ENCODE peak calls at places on chromosome 11, in five cellular contexts. One of them, this sample, is unnamed.

GRCh38 chr11:73230931-73231330 is 12.8 kb downstream of the P2RY2 start:
- DNase-seq in fibroblast of the conjunctiva: no peak
- DNase-seq in left ventricle myocardium inferior: no peak
- DNase-seq in amniotic epithelial cell: no peak
- DNase-seq in stimulated activated CD8-positive, alpha-beta memory T cell treated with anti-CD3 and anti-CD28 coated beads, Interleukin-2, amount 100 ng/mL, for 1 hour: no peak
- DNase-seq in this sample: no peak

GRCh38 chr11:43503417-43503816 is 144.7 kb downstream of the TTC17 start:
- DNase-seq in fibroblast of the conjunctiva: no peak
- DNase-seq in left ventricle myocardium inferior: no peak
- DNase-seq in amniotic epithelial cell: no peak
- DNase-seq in stimulated activated CD8-positive, alpha-beta memory T cell treated with anti-CD3 and anti-CD28 coated beads, Interleukin-2, amount 100 ng/mL, for 1 hour: no peak
- DNase-seq in this sample: no peak

GRCh38 chr11:18890615-18891014 is 48.6 kb downstream of the MRGPRX1 start:
- DNase-seq in fibroblast of the conjunctiva: no peak
- DNase-seq in left ventricle myocardium inferior: no peak
- DNase-seq in amniotic epithelial cell: no peak
- DNase-seq in stimulated activated CD8-positive, alpha-beta memory T cell treated with anti-CD3 and anti-CD28 coated beads, Interleukin-2, amount 100 ng/mL, for 1 hour: no peak
- DNase-seq in this sample: no peak

GRCh38 chr11:106668147-106668546 is 350.1 kb downstream of the GUCY1A2 start:
- DNase-seq in fibroblast of the conjunctiva: no peak
- DNase-seq in left ventricle myocardium inferior: no peak
- DNase-seq in amniotic epithelial cell: peak; percentile 22
- DNase-seq in stimulated activated CD8-positive, alpha-beta memory T cell treated with anti-CD3 and anti-CD28 coated beads, Interleukin-2, amount 100 ng/mL, for 1 hour: no peak
- DNase-seq in this sample: peak; percentile 77

GRCh38 chr11:66550887-66551286 is 4.2 kb downstream of the ACTN3 start:
- DNase-seq in fibroblast of the conjunctiva: no peak
- DNase-seq in left ventricle myocardium inferior: no peak
- DNase-seq in amniotic epithelial cell: no peak
- DNase-seq in stimulated activated CD8-positive, alpha-beta memory T cell treated with anti-CD3 and anti-CD28 coated beads, Interleukin-2, amount 100 ng/mL, for 1 hour: no peak
- DNase-seq in this sample: no peak

GRCh38 chr11:105719073-105719846 is 109.4 kb downstream of the GRIA4 start:
- DNase-seq in fibroblast of the conjunctiva: peak; percentile 5
- DNase-seq in left ventricle myocardium inferior: no peak
- DNase-seq in amniotic epithelial cell: peak; percentile 21
- DNase-seq in stimulated activated CD8-positive, alpha-beta memory T cell treated with anti-CD3 and anti-CD28 coated beads, Interleukin-2, amount 100 ng/mL, for 1 hour: no peak
- DNase-seq in this sample: peak; percentile 11

GRCh38 chr11:20647976-20648565 is 21.3 kb upstream of the NELL1 start:
- DNase-seq in fibroblast of the conjunctiva: peak; percentile 10
- DNase-seq in left ventricle myocardium inferior: no peak
- DNase-seq in amniotic epithelial cell: peak; percentile 27
- DNase-seq in stimulated activated CD8-positive, alpha-beta memory T cell treated with anti-CD3 and anti-CD28 coated beads, Interleukin-2, amount 100 ng/mL, for 1 hour: no peak
- DNase-seq in this sample: peak; percentile 29

GRCh38 chr11:30230714-30231113 is at the start of gene FSHB:
- DNase-seq in fibroblast of the conjunctiva: no peak
- DNase-seq in left ventricle myocardium inferior: no peak
- DNase-seq in amniotic epithelial cell: no peak
- DNase-seq in stimulated activated CD8-positive, alpha-beta memory T cell treated with anti-CD3 and anti-CD28 coated beads, Interleukin-2, amount 100 ng/mL, for 1 hour: no peak
- DNase-seq in this sample: no peak

GRCh38 chr11:60831501-60832079 is 10.3 kb upstream of the CCDC86 start:
- DNase-seq in fibroblast of the conjunctiva: no peak
- DNase-seq in left ventricle myocardium inferior: no peak
- DNase-seq in amniotic epithelial cell: peak; percentile 92
- DNase-seq in stimulated activated CD8-positive, alpha-beta memory T cell treated with anti-CD3 and anti-CD28 coated beads, Interleukin-2, amount 100 ng/mL, for 1 hour: no peak
- DNase-seq in this sample: peak; percentile 30

GRCh38 chr11:114195981-114196731 is 100.0 kb upstream of the NNMT start:
- DNase-seq in fibroblast of the conjunctiva: no peak
- DNase-seq in left ventricle myocardium inferior: no peak
- DNase-seq in amniotic epithelial cell: peak; percentile 51
- DNase-seq in stimulated activated CD8-positive, alpha-beta memory T cell treated with anti-CD3 and anti-CD28 coated beads, Interleukin-2, amount 100 ng/mL, for 1 hour: no peak
- DNase-seq in this sample: no peak

GRCh38 chr11:94800394-94800793 is 32.2 kb downstream of the AMOTL1 start:
- DNase-seq in fibroblast of the conjunctiva: no peak
- DNase-seq in left ventricle myocardium inferior: no peak
- DNase-seq in amniotic epithelial cell: no peak
- DNase-seq in stimulated activated CD8-positive, alpha-beta memory T cell treated with anti-CD3 and anti-CD28 coated beads, Interleukin-2, amount 100 ng/mL, for 1 hour: no peak
- DNase-seq in this sample: no peak

GRCh38 chr11:122173587-122173986 is 57.6 kb upstream of the BLID start:
- DNase-seq in fibroblast of the conjunctiva: no peak
- DNase-seq in left ventricle myocardium inferior: no peak
- DNase-seq in amniotic epithelial cell: no peak
- DNase-seq in stimulated activated CD8-positive, alpha-beta memory T cell treated with anti-CD3 and anti-CD28 coated beads, Interleukin-2, amount 100 ng/mL, for 1 hour: no peak
- DNase-seq in this sample: peak; percentile 60

GRCh38 chr11:36605221-36606216 is 7.5 kb upstream of the RAG2 start:
- DNase-seq in fibroblast of the conjunctiva: no peak
- DNase-seq in left ventricle myocardium inferior: no peak
- DNase-seq in amniotic epithelial cell: no peak
- DNase-seq in stimulated activated CD8-positive, alpha-beta memory T cell treated with anti-CD3 and anti-CD28 coated beads, Interleukin-2, amount 100 ng/mL, for 1 hour: no peak
- DNase-seq in this sample: no peak

GRCh38 chr11:91299980-91300379 is 924.6 kb upstream of the FAT3 start:
- DNase-seq in fibroblast of the conjunctiva: no peak
- DNase-seq in left ventricle myocardium inferior: no peak
- DNase-seq in amniotic epithelial cell: peak; percentile 43
- DNase-seq in stimulated activated CD8-positive, alpha-beta memory T cell treated with anti-CD3 and anti-CD28 coated beads, Interleukin-2, amount 100 ng/mL, for 1 hour: no peak
- DNase-seq in this sample: peak; percentile 85

GRCh38 chr11:19704213-19704612 is 8.4 kb upstream of the NAV2 start:
- DNase-seq in fibroblast of the conjunctiva: no peak
- DNase-seq in left ventricle myocardium inferior: no peak
- DNase-seq in amniotic epithelial cell: no peak
- DNase-seq in stimulated activated CD8-positive, alpha-beta memory T cell treated with anti-CD3 and anti-CD28 coated beads, Interleukin-2, amount 100 ng/mL, for 1 hour: no peak
- DNase-seq in this sample: no peak

GRCh38 chr11:63564056-63564784 is 1.0 kb upstream of the PLAAT2 start:
- DNase-seq in fibroblast of the conjunctiva: no peak
- DNase-seq in left ventricle myocardium inferior: no peak
- DNase-seq in amniotic epithelial cell: no peak
- DNase-seq in stimulated activated CD8-positive, alpha-beta memory T cell treated with anti-CD3 and anti-CD28 coated beads, Interleukin-2, amount 100 ng/mL, for 1 hour: no peak
- DNase-seq in this sample: no peak

GRCh38 chr11:110374921-110375320 is 54.8 kb upstream of the FDX1 start:
- DNase-seq in fibroblast of the conjunctiva: no peak
- DNase-seq in left ventricle myocardium inferior: no peak
- DNase-seq in amniotic epithelial cell: peak; percentile 38
- DNase-seq in stimulated activated CD8-positive, alpha-beta memory T cell treated with anti-CD3 and anti-CD28 coated beads, Interleukin-2, amount 100 ng/mL, for 1 hour: no peak
- DNase-seq in this sample: no peak

GRCh38 chr11:64906314-64906635 is 10.7 kb downstream of the ATG2A start:
- DNase-seq in fibroblast of the conjunctiva: no peak
- DNase-seq in left ventricle myocardium inferior: no peak
- DNase-seq in amniotic epithelial cell: no peak
- DNase-seq in stimulated activated CD8-positive, alpha-beta memory T cell treated with anti-CD3 and anti-CD28 coated beads, Interleukin-2, amount 100 ng/mL, for 1 hour: no peak
- DNase-seq in this sample: no peak

GRCh38 chr11:110091995-110092576 is 1.1 kb upstream of the ZC3H12C start:
- DNase-seq in fibroblast of the conjunctiva: no peak
- DNase-seq in left ventricle myocardium inferior: no peak
- DNase-seq in amniotic epithelial cell: no peak
- DNase-seq in stimulated activated CD8-positive, alpha-beta memory T cell treated with anti-CD3 and anti-CD28 coated beads, Interleukin-2, amount 100 ng/mL, for 1 hour: no peak
- DNase-seq in this sample: no peak

GRCh38 chr11:104564921-104565580 is 333.2 kb downstream of the CASP12 start:
- DNase-seq in fibroblast of the conjunctiva: no peak
- DNase-seq in left ventricle myocardium inferior: no peak
- DNase-seq in amniotic epithelial cell: no peak
- DNase-seq in stimulated activated CD8-positive, alpha-beta memory T cell treated with anti-CD3 and anti-CD28 coated beads, Interleukin-2, amount 100 ng/mL, for 1 hour: no peak
- DNase-seq in this sample: no peak

GRCh38 chr11:68505596-68505995 is 45.0 kb downstream of the PPP6R3 start:
- DNase-seq in fibroblast of the conjunctiva: no peak
- DNase-seq in left ventricle myocardium inferior: no peak
- DNase-seq in amniotic epithelial cell: peak; percentile 16
- DNase-seq in stimulated activated CD8-positive, alpha-beta memory T cell treated with anti-CD3 and anti-CD28 coated beads, Interleukin-2, amount 100 ng/mL, for 1 hour: no peak
- DNase-seq in this sample: peak; percentile 13

GRCh38 chr11:8287297-8288070 is 23.8 kb upstream of the LMO1 start:
- DNase-seq in fibroblast of the conjunctiva: no peak
- DNase-seq in left ventricle myocardium inferior: no peak
- DNase-seq in amniotic epithelial cell: no peak
- DNase-seq in stimulated activated CD8-positive, alpha-beta memory T cell treated with anti-CD3 and anti-CD28 coated beads, Interleukin-2, amount 100 ng/mL, for 1 hour: no peak
- DNase-seq in this sample: no peak

GRCh38 chr11:66852466-66853241 is 4.2 kb upstream of the LRFN4 start:
- DNase-seq in fibroblast of the conjunctiva: no peak
- DNase-seq in left ventricle myocardium inferior: no peak
- DNase-seq in amniotic epithelial cell: no peak
- DNase-seq in stimulated activated CD8-positive, alpha-beta memory T cell treated with anti-CD3 and anti-CD28 coated beads, Interleukin-2, amount 100 ng/mL, for 1 hour: no peak
- DNase-seq in this sample: no peak

GRCh38 chr11:18088371-18088770 is 17.5 kb downstream of the SAAL1 start:
- DNase-seq in fibroblast of the conjunctiva: no peak
- DNase-seq in left ventricle myocardium inferior: no peak
- DNase-seq in amniotic epithelial cell: no peak
- DNase-seq in stimulated activated CD8-positive, alpha-beta memory T cell treated with anti-CD3 and anti-CD28 coated beads, Interleukin-2, amount 100 ng/mL, for 1 hour: no peak
- DNase-seq in this sample: no peak